ENCODE peak calls at places on chromosomes 13 and 19, in nine cellular contexts. U is stimulated activated CD8-positive, alpha-beta memory T cell treated with anti-CD3 and anti-CD28 coated beads, Interleukin-7, amount 100 ng/mL, for 1 hour; W is H54; O is DMS 273 treated with DMSO at 0.1 percent for 48 hours; R is neuronal stem cell; X is NCI-H1930; N is activated T-helper 1 cell treated with Interleukin-2 at 50 U/mL for 16 hours; V is stimulated activated naive CD4-positive, alpha-beta T cell; B is PC-3. T is an unnamed sample.

GRCh38 chr19:46069841-46070341 is 29.1 kb upstream of the IGFL4 start:
- DNase-seq in N (no peak), W (no peak), V (no peak), X (no peak), R (no peak), B (peak), U (no peak), O (no peak), T (peak)

GRCh38 chr19:20279516-20279915 is 112.5 kb downstream of the ZNF486 start:
- DNase-seq in O (no peak), N (no peak), U (no peak), R (no peak), W (no peak), V (no peak), X (no peak), B (no peak), T (no peak)

GRCh38 chr13:48235100-48235813 is 2.3 kb downstream of the ITM2B start:
- DNase-seq in X (no peak), R (no peak), N (no peak), U (no peak), B (peak), O (peak), W (no peak), V (no peak), T (peak)

GRCh38 chr13:106350208-106350607 is 185.3 kb downstream of the EFNB2 start:
- DNase-seq in R (no peak), V (no peak), W (no peak), O (no peak), X (no peak), U (no peak), N (no peak), B (no peak), T (no peak)

GRCh38 chr19:32231020-32231419 is 114.4 kb upstream of the ZNF507 start:
- DNase-seq in W (no peak), U (no peak), V (no peak), N (no peak), R (no peak), B (no peak), X (no peak), O (no peak), T (no peak)

GRCh38 chr19:11418518-11419506 is at the start of gene RGL3:
- DNase-seq in U (no peak), O (no peak), R (no peak), V (no peak), B (peak), N (no peak), X (peak), W (peak), T (peak)

GRCh38 chr19:3783660-3784584 is 2.3 kb downstream of the MATK start:
- DNase-seq in B (peak), V (no peak), W (no peak), X (no peak), U (no peak), R (no peak), O (no peak), N (no peak), T (no peak)

GRCh38 chr19:3471954-3472655 is 8.2 kb downstream of the SMIM24 start:
- DNase-seq in X (no peak), R (no peak), V (no peak), U (no peak), W (no peak), O (no peak), N (peak), B (peak), T (no peak)

GRCh38 chr13:110328509-110328908 is 21.4 kb downstream of the COL4A2 start:
- DNase-seq in N (no peak), X (no peak), O (no peak), U (no peak), B (no peak), V (no peak), W (no peak), R (no peak), T (no peak)

GRCh38 chr13:33057019-33057785 is 41.0 kb downstream of the KL start:
- DNase-seq in V (no peak), O (no peak), W (peak), B (peak), N (no peak), R (peak), X (no peak), U (no peak), T (no peak)

GRCh38 chr13:97241761-97242160 is 19.6 kb downstream of the MBNL2 start:
- DNase-seq in O (no peak), U (no peak), W (no peak), N (no peak), V (no peak), B (no peak), X (no peak), R (no peak), T (no peak)

GRCh38 chr19:13689050-13689449 is 75.3 kb upstream of the MRI1 start:
- DNase-seq in W (no peak), X (no peak), R (peak), V (no peak), O (no peak), N (no peak), U (no peak), B (peak), T (peak)

GRCh38 chr13:113793718-113794085 is 34.7 kb downstream of the TMEM255B start:
- DNase-seq in B (no peak), X (no peak), U (no peak), R (no peak), O (no peak), N (no peak), V (no peak), W (no peak), T (no peak)

T was measured in RPMI7951.